ENCODE peak calls at places on chromosomes 1 and 21, in seven cellular contexts. F, O, Z, V, D, E and R are unnamed samples.

GRCh38 chr1:183205196-183205781 is 19.2 kb downstream of the LAMC2 start:
- DNase-seq in F (no peak), O (no peak), Z (no peak), V (no peak), D (no peak), E (peak; percentile 19), R (no peak)

GRCh38 chr21:24025101-24025500 is 1582.2 kb downstream of the MRPL39 start:
- DNase-seq in F (no peak), O (no peak), Z (no peak), V (no peak), D (no peak), E (no peak), R (no peak)

GRCh38 chr1:63730211-63730610 is 43.6 kb upstream of the ROR1 start:
- DNase-seq in F (no peak), O (no peak), Z (no peak), V (no peak), D (peak; percentile 98), E (peak; percentile 21), R (no peak)

GRCh38 chr1:200323856-200324400 is 85.9 kb downstream of the ZNF281 start:
- DNase-seq in F (no peak), O (no peak), Z (no peak), V (no peak), D (no peak), E (peak; percentile 44), R (no peak)

GRCh38 chr1:54297596-54298283 is 97.8 kb downstream of the MRPL37 start:
- DNase-seq in F (no peak), O (no peak), Z (peak; percentile 84), V (peak; percentile 81), D (no peak), E (no peak), R (no peak)

GRCh38 chr1:58592521-58593134 is 15.6 kb upstream of the TACSTD2 start:
- DNase-seq in F (no peak), O (no peak), Z (no peak), V (no peak), D (peak; percentile 56), E (peak; percentile 98), R (no peak)

GRCh38 chr21:14454642-14455009 is 71.7 kb upstream of the HSPA13 start:
- DNase-seq in F (no peak), O (no peak), Z (no peak), V (no peak), D (no peak), E (no peak), R (no peak)

GRCh38 chr1:187655163-187655562 is 826.4 kb downstream of the PLA2G4A start:
- DNase-seq in F (no peak), O (no peak), Z (no peak), V (no peak), D (no peak), E (peak; percentile 21), R (no peak)

GRCh38 chr1:154943649-154944421 is 7.3 kb upstream of the PMVK start:
- DNase-seq in F (no peak), O (no peak), Z (no peak), V (no peak), D (peak; percentile 61), E (peak; percentile 37), R (peak; percentile 36)

GRCh38 chr1:73804935-73805334 is 393.0 kb downstream of the LRRIQ3 start:
- DNase-seq in F (no peak), O (no peak), Z (no peak), V (no peak), D (no peak), E (no peak), R (no peak)

GRCh38 chr1:228394571-228395394 is 11.9 kb downstream of the TRIM11 start:
- DNase-seq in F (peak; percentile 65), O (no peak), Z (no peak), V (peak; percentile 48), D (no peak), E (no peak), R (no peak)

GRCh38 chr1:103489881-103490280 is 35.6 kb upstream of the RNPC3 start:
- DNase-seq in F (no peak), O (no peak), Z (no peak), V (no peak), D (peak; percentile 14), E (peak; percentile 21), R (no peak)

GRCh38 chr1:150192012-150192411 is 42.3 kb downstream of the PLEKHO1 start:
- DNase-seq in F (no peak), O (no peak), Z (no peak), V (no peak), D (no peak), E (peak; percentile 87), R (no peak)

GRCh38 chr1:66339944-66340343 is 194.0 kb upstream of the SGIP1 start:
- DNase-seq in F (no peak), O (no peak), Z (no peak), V (no peak), D (no peak), E (no peak), R (no peak)

GRCh38 chr1:221701570-221702186 is 40.2 kb downstream of the DUSP10 start:
- DNase-seq in F (no peak), O (no peak), Z (no peak), V (no peak), D (no peak), E (no peak), R (no peak)

GRCh38 chr1:26959722-26960624 is at the start of gene KDF1:
- DNase-seq in F (no peak), O (peak; percentile 10), Z (no peak), V (peak; percentile 92), D (peak; percentile 85), E (no peak), R (peak; percentile 47)

GRCh38 chr21:44872568-44873355 is 728 bp downstream of the PTTG1IP start:
- DNase-seq in F (peak; percentile 76), O (no peak), Z (no peak), V (peak; percentile 72), D (peak; percentile 47), E (peak; percentile 54), R (no peak)

GRCh38 chr1:91124989-91125417 is 103.2 kb upstream of the ZNF644 start:
- DNase-seq in F (no peak), O (no peak), Z (no peak), V (no peak), D (no peak), E (no peak), R (no peak)

GRCh38 chr1:9198538-9199361 is 35.8 kb upstream of the H6PD start:
- DNase-seq in F (no peak), O (no peak), Z (no peak), V (no peak), D (peak; percentile 80), E (no peak), R (no peak)

GRCh38 chr1:15029036-15029435 is 124.5 kb upstream of the TMEM51 start:
- DNase-seq in F (no peak), O (no peak), Z (no peak), V (no peak), D (no peak), E (no peak), R (no peak)

GRCh38 chr21:44510109-44510507 is 29.9 kb downstream of the KRTAP10-1 start:
- DNase-seq in F (no peak), O (no peak), Z (no peak), V (no peak), D (no peak), E (no peak), R (no peak)

GRCh38 chr1:152506899-152507498 is 3.6 kb upstream of the LCE5A start:
- DNase-seq in F (no peak), O (no peak), Z (no peak), V (no peak), D (no peak), E (no peak), R (no peak)

GRCh38 chr1:202264300-202265075 is 70.9 kb downstream of the LGR6 start:
- DNase-seq in F (peak; percentile 47), O (no peak), Z (no peak), V (no peak), D (no peak), E (no peak), R (no peak)

GRCh38 chr1:52571783-52572182 is 18.9 kb upstream of the TUT4 start:
- DNase-seq in F (no peak), O (no peak), Z (no peak), V (no peak), D (peak; percentile 68), E (peak; percentile 23), R (no peak)

GRCh38 chr1:8666394-8667167 is 150.9 kb downstream of the RERE start:
- DNase-seq in F (no peak), O (no peak), Z (no peak), V (no peak), D (no peak), E (peak; percentile 34), R (no peak)

GRCh38 chr1:156797212-156797871 is 19.3 kb downstream of the SH2D2A start:
- DNase-seq in F (no peak), O (no peak), Z (no peak), V (no peak), D (peak; percentile 93), E (peak; percentile 68), R (peak; percentile 58)

GRCh38 chr1:12230549-12231275 is 882 bp downstream of the VPS13D start:
- DNase-seq in F (peak; percentile 86), O (no peak), Z (peak; percentile 7), V (peak; percentile 73), D (peak; percentile 29), E (peak; percentile 40), R (no peak)